ENCODE peak calls at places on chromosomes 5 and 9, in five cellular contexts. One of them, this sample, is unnamed.
A peak's percentile ranks its signal among the peaks of the same experiment; 100 is the strongest.

GRCh38 chr5:1846583-1846982 is 36.1 kb downstream of the IRX4 start:
- DNase-seq in iPS-NIHi11: no peak
- DNase-seq in skeletal muscle cell: no peak
- DNase-seq in esophagus squamous epithelium: no peak
- DNase-seq in NCI-H2029: no peak
- DNase-seq in this sample: no peak

GRCh38 chr5:176533894-176534611 is 3.1 kb downstream of the RNF44 start:
- DNase-seq in iPS-NIHi11: peak; percentile 35
- DNase-seq in skeletal muscle cell: no peak
- DNase-seq in esophagus squamous epithelium: no peak
- DNase-seq in NCI-H2029: no peak
- DNase-seq in this sample: no peak

GRCh38 chr5:168314735-168315411 is 23.4 kb downstream of the WWC1 start:
- DNase-seq in iPS-NIHi11: peak; percentile 29
- DNase-seq in skeletal muscle cell: peak; percentile 92
- DNase-seq in esophagus squamous epithelium: no peak
- DNase-seq in NCI-H2029: peak; percentile 81
- DNase-seq in this sample: no peak

GRCh38 chr5:151570058-151570457 is 21.1 kb downstream of the FAT2 start:
- DNase-seq in iPS-NIHi11: no peak
- DNase-seq in skeletal muscle cell: no peak
- DNase-seq in esophagus squamous epithelium: no peak
- DNase-seq in NCI-H2029: no peak
- DNase-seq in this sample: no peak

GRCh38 chr5:87243161-87243877 is 24.4 kb upstream of the RASA1 start:
- DNase-seq in iPS-NIHi11: no peak
- DNase-seq in skeletal muscle cell: peak; percentile 73
- DNase-seq in esophagus squamous epithelium: no peak
- DNase-seq in NCI-H2029: no peak
- DNase-seq in this sample: no peak

GRCh38 chr5:57307516-57307915 is 133.7 kb downstream of the GPBP1 start:
- DNase-seq in iPS-NIHi11: no peak
- DNase-seq in skeletal muscle cell: no peak
- DNase-seq in esophagus squamous epithelium: no peak
- DNase-seq in NCI-H2029: no peak
- DNase-seq in this sample: no peak

GRCh38 chr5:72171667-72172066 is 64.4 kb downstream of the MAP1B start:
- DNase-seq in iPS-NIHi11: no peak
- DNase-seq in skeletal muscle cell: no peak
- DNase-seq in esophagus squamous epithelium: no peak
- DNase-seq in NCI-H2029: no peak
- DNase-seq in this sample: no peak

GRCh38 chr5:132495672-132496630 is 5.4 kb upstream of the IRF1 start:
- DNase-seq in iPS-NIHi11: peak; percentile 85
- DNase-seq in skeletal muscle cell: peak; percentile 77
- DNase-seq in esophagus squamous epithelium: peak; percentile 75
- DNase-seq in NCI-H2029: peak; percentile 96
- DNase-seq in this sample: peak; percentile 87

GRCh38 chr9:125829743-125830142 is 82.6 kb downstream of the PBX3 start:
- DNase-seq in iPS-NIHi11: no peak
- DNase-seq in skeletal muscle cell: no peak
- DNase-seq in esophagus squamous epithelium: no peak
- DNase-seq in NCI-H2029: peak; percentile 36
- DNase-seq in this sample: peak; percentile 11

GRCh38 chr9:4258321-4259093 is 41.4 kb downstream of the GLIS3 start:
- DNase-seq in iPS-NIHi11: no peak
- DNase-seq in skeletal muscle cell: no peak
- DNase-seq in esophagus squamous epithelium: no peak
- DNase-seq in NCI-H2029: no peak
- DNase-seq in this sample: no peak

GRCh38 chr9:74147906-74148305 is 349.2 kb upstream of the RORB start:
- DNase-seq in iPS-NIHi11: no peak
- DNase-seq in skeletal muscle cell: no peak
- DNase-seq in esophagus squamous epithelium: no peak
- DNase-seq in NCI-H2029: no peak
- DNase-seq in this sample: no peak

GRCh38 chr5:134510970-134511795 is 14.3 kb upstream of the JADE2 start:
- DNase-seq in iPS-NIHi11: peak; percentile 44
- DNase-seq in skeletal muscle cell: no peak
- DNase-seq in esophagus squamous epithelium: no peak
- DNase-seq in NCI-H2029: peak; percentile 38
- DNase-seq in this sample: no peak

GRCh38 chr5:149466457-149466972 is 84.7 kb downstream of the CSNK1A1 start:
- DNase-seq in iPS-NIHi11: no peak
- DNase-seq in skeletal muscle cell: peak; percentile 84
- DNase-seq in esophagus squamous epithelium: no peak
- DNase-seq in NCI-H2029: no peak
- DNase-seq in this sample: no peak

GRCh38 chr5:42641321-42642005 is 115.2 kb upstream of the CCDC152 start:
- DNase-seq in iPS-NIHi11: no peak
- DNase-seq in skeletal muscle cell: no peak
- DNase-seq in esophagus squamous epithelium: no peak
- DNase-seq in NCI-H2029: no peak
- DNase-seq in this sample: no peak

GRCh38 chr5:151125421-151125820 is 32.2 kb downstream of the ANXA6 start:
- DNase-seq in iPS-NIHi11: no peak
- DNase-seq in skeletal muscle cell: no peak
- DNase-seq in esophagus squamous epithelium: no peak
- DNase-seq in NCI-H2029: no peak
- DNase-seq in this sample: no peak

GRCh38 chr9:14993061-14993800 is 83.0 kb upstream of the FREM1 start:
- DNase-seq in iPS-NIHi11: peak; percentile 83
- DNase-seq in skeletal muscle cell: peak; percentile 48
- DNase-seq in esophagus squamous epithelium: no peak
- DNase-seq in NCI-H2029: peak; percentile 32
- DNase-seq in this sample: peak; percentile 84

GRCh38 chr9:81559741-81560140 is 129.6 kb downstream of the TLE1 start:
- DNase-seq in iPS-NIHi11: no peak
- DNase-seq in skeletal muscle cell: peak; percentile 89
- DNase-seq in esophagus squamous epithelium: no peak
- DNase-seq in NCI-H2029: no peak
- DNase-seq in this sample: no peak